ENCODE peak calls at places on chromosomes 13 and 19, in six cellular contexts. T is CD4-positive, CD25-positive, alpha-beta regulatory T cell; D is head of caudate nucleus; X is amniotic stem cell; C is endothelial cell; Y is anterior cingulate cortex. H is an unnamed sample.

GRCh38 chr13:29767006-29767405 is 83.4 kb downstream of the UBL3 start:
- DNase-seq in D (no peak), Y (no peak), X (no peak), C (no peak), T (no peak), H (no peak)

GRCh38 chr19:11025997-11026396 is 63.3 kb upstream of the LDLR start:
- DNase-seq in T (no peak), D (no peak), Y (no peak), C (no peak), X (no peak), H (no peak)

GRCh38 chr13:32264407-32264806 is 50.8 kb downstream of the ZAR1L start:
- DNase-seq in D (no peak), X (no peak), T (no peak), Y (no peak), C (peak), H (no peak)

GRCh38 chr13:41231786-41232185 is 31.6 kb downstream of the MTRF1 start:
- DNase-seq in C (no peak), X (no peak), T (no peak), Y (no peak), D (no peak), H (no peak)

GRCh38 chr19:7138402-7138801 is 68.9 kb downstream of the ZNF557 start:
- DNase-seq in D (no peak), C (no peak), X (no peak), Y (no peak), T (no peak), H (no peak)

GRCh38 chr19:5048091-5048726 is 79.3 kb downstream of the KDM4B start:
- DNase-seq in Y (peak), D (peak), T (peak), C (peak), X (peak), H (peak)

GRCh38 chr19:48292798-48293197 is 22.9 kb downstream of the ZNF114 start:
- DNase-seq in D (peak), C (no peak), T (no peak), Y (no peak), X (peak), H (no peak)

GRCh38 chr19:31139871-31140505 is 209.2 kb downstream of the TSHZ3 start:
- DNase-seq in Y (no peak), D (no peak), T (no peak), X (peak), C (no peak), H (no peak)

GRCh38 chr19:4687396-4687795 is 17.3 kb upstream of the MYDGF start:
- DNase-seq in Y (no peak), X (no peak), T (no peak), C (no peak), D (no peak), H (no peak)

GRCh38 chr13:100442095-100442832 is 146.3 kb downstream of the GGACT start:
- DNase-seq in X (no peak), Y (no peak), T (no peak), C (no peak), D (no peak), H (no peak)

GRCh38 chr19:28303502-28303901 is 909.4 kb downstream of the UQCRFS1 start:
- DNase-seq in D (no peak), Y (no peak), C (no peak), T (no peak), X (no peak), H (no peak)

GRCh38 chr13:46860734-46861133 is 36.1 kb downstream of the HTR2A start:
- DNase-seq in C (no peak), T (no peak), D (no peak), Y (no peak), X (no peak), H (no peak)

GRCh38 chr13:113670541-113670940 is 3.5 kb downstream of the GRK1 start:
- DNase-seq in C (no peak), D (no peak), T (no peak), Y (no peak), X (no peak), H (no peak)

GRCh38 chr13:85816413-85816812 is 17.2 kb upstream of the SLITRK6 start:
- DNase-seq in C (no peak), Y (no peak), T (no peak), D (no peak), X (no peak), H (no peak)

GRCh38 chr13:33876716-33877394 is 58.9 kb downstream of the RFC3 start:
- DNase-seq in D (no peak), C (no peak), T (no peak), X (no peak), Y (no peak), H (no peak)

GRCh38 chr19:18156841-18157464 is 4.0 kb downstream of the PIK3R2 start:
- DNase-seq in D (peak), Y (peak), X (no peak), T (no peak), C (no peak), H (no peak)

GRCh38 chr13:76289558-76289957 is 596.6 kb downstream of the KCTD12 start:
- DNase-seq in Y (no peak), C (no peak), D (no peak), X (no peak), T (no peak), H (no peak)

GRCh38 chr13:95494082-95494681 is 58.3 kb upstream of the CLDN10 start:
- DNase-seq in T (peak), D (no peak), Y (no peak), X (peak), C (peak), H (peak)

GRCh38 chr13:96650301-96650886 is 343.9 kb downstream of the OXGR1 start:
- DNase-seq in Y (no peak), D (no peak), X (peak), C (no peak), T (no peak), H (no peak)

GRCh38 chr19:4759388-4760284 is 31.9 kb upstream of the FEM1A start:
- DNase-seq in X (no peak), Y (peak), D (peak), C (peak), T (peak), H (peak)

GRCh38 chr13:24005711-24006281 is 108.5 kb upstream of the C1QTNF9B start:
- DNase-seq in X (no peak), C (no peak), Y (no peak), D (no peak), T (no peak), H (no peak)

GRCh38 chr19:39398297-39398864 is 7.2 kb downstream of the MED29 start:
- DNase-seq in X (peak), T (peak), D (peak), C (no peak), Y (peak), H (no peak)

GRCh38 chr13:47233734-47234133 is 336.9 kb upstream of the HTR2A start:
- DNase-seq in C (no peak), Y (no peak), T (no peak), D (no peak), X (no peak), H (no peak)

GRCh38 chr13:50594276-50594970 is 249.1 kb downstream of the DLEU7 start:
- DNase-seq in Y (no peak), T (peak), C (no peak), X (no peak), D (peak), H (no peak)

GRCh38 chr19:33815410-33816340 is 19.0 kb downstream of the KCTD15 start:
- DNase-seq in D (no peak), X (no peak), C (no peak), Y (no peak), T (no peak), H (no peak)

GRCh38 chr19:4077800-4078683 is 11.3 kb upstream of the ZBTB7A start:
- DNase-seq in D (peak), X (no peak), T (peak), C (no peak), Y (peak), H (no peak)

GRCh38 chr19:47230122-47230920 is 678 bp downstream of the BBC3 start:
- DNase-seq in Y (peak), T (peak), D (peak), C (peak), X (no peak), H (no peak)

GRCh38 chr13:35699181-35699580 is 222.7 kb upstream of the MAB21L1 start:
- DNase-seq in Y (no peak), X (peak), C (no peak), D (no peak), T (no peak), H (no peak)

GRCh38 chr19:33507021-33507956 is 14.3 kb downstream of the PEPD start:
- DNase-seq in T (no peak), C (peak), X (no peak), Y (no peak), D (no peak), H (no peak)

GRCh38 chr13:111337741-111338140 is 17.3 kb downstream of the TEX29 start:
- DNase-seq in T (no peak), Y (no peak), X (no peak), C (no peak), D (peak), H (no peak)

GRCh38 chr19:38425810-38426466 is at the start of gene RASGRP4:
- DNase-seq in C (no peak), X (no peak), Y (no peak), D (peak), T (peak), H (no peak)

GRCh38 chr19:54729416-54730188 is 5.4 kb downstream of the KIR3DL3 start:
- DNase-seq in C (no peak), D (no peak), Y (no peak), X (no peak), T (no peak), H (no peak)

GRCh38 chr13:113536461-113537110 is 46.1 kb upstream of the DCUN1D2 start:
- DNase-seq in X (no peak), T (no peak), Y (no peak), D (peak), C (no peak), H (no peak)

GRCh38 chr13:24865158-24865557 is 101.2 kb downstream of the RNF17 start:
- DNase-seq in X (no peak), C (no peak), Y (no peak), T (no peak), D (no peak), H (no peak)

GRCh38 chr19:17125728-17126677 is 50.4 kb downstream of the MYO9B start:
- DNase-seq in D (peak), X (no peak), C (no peak), Y (peak), T (peak), H (no peak)

GRCh38 chr19:15318241-15318691 is 14.1 kb downstream of the BRD4 start:
- DNase-seq in Y (no peak), X (no peak), C (no peak), D (no peak), T (no peak), H (no peak)

GRCh38 chr13:24208314-24208713 is 47.8 kb downstream of the SPATA13 start:
- DNase-seq in Y (no peak), C (no peak), D (no peak), X (peak), T (no peak), H (no peak)

GRCh38 chr13:110874508-110874960 is 40.3 kb downstream of the ANKRD10 start:
- DNase-seq in X (no peak), D (peak), Y (peak), C (peak), T (peak), H (no peak)

H was measured in NT2/D1.